ENCODE peak calls at places on chromosome 21, in four cellular contexts. S, P, V and X are unnamed samples.

GRCh38 chr21:23480591-23481270 is 2126.6 kb downstream of the MRPL39 start:
- DNase-seq in S (no peak), P (no peak), V (no peak), X (no peak)

GRCh38 chr21:17159697-17160096 is 353.1 kb upstream of the CXADR start:
- DNase-seq in S (no peak), P (no peak), V (no peak), X (no peak)

GRCh38 chr21:42684109-42684916 is 30.9 kb downstream of the PDE9A start:
- DNase-seq in S (no peak), P (no peak), V (no peak), X (no peak)

GRCh38 chr21:42621166-42621827 is 32.1 kb upstream of the PDE9A start:
- DNase-seq in S (peak), P (no peak), V (no peak), X (no peak)

GRCh38 chr21:27700974-27701614 is 734.2 kb upstream of the ADAMTS5 start:
- DNase-seq in S (peak), P (peak), V (no peak), X (peak)

GRCh38 chr21:42448683-42449082 is 45.0 kb downstream of the UBASH3A start:
- DNase-seq in S (no peak), P (no peak), V (no peak), X (no peak)

GRCh38 chr21:31977816-31978215 is 105.0 kb downstream of the HUNK start:
- DNase-seq in S (no peak), P (no peak), V (no peak), X (no peak)

GRCh38 chr21:42534361-42534900 is 20.8 kb downstream of the SLC37A1 start:
- DNase-seq in S (no peak), P (no peak), V (no peak), X (no peak)

GRCh38 chr21:22965455-22966125 is 1967.4 kb downstream of the NCAM2 start:
- DNase-seq in S (no peak), P (no peak), V (no peak), X (no peak)

GRCh38 chr21:31176725-31177124 is 138.4 kb upstream of the KRTAP19-8 start:
- DNase-seq in S (no peak), P (no peak), V (no peak), X (no peak)

GRCh38 chr21:38455403-38455802 is 42.9 kb downstream of the ERG start:
- DNase-seq in S (no peak), P (no peak), V (no peak), X (no peak)

GRCh38 chr21:37878946-37879660 is 37.2 kb downstream of the KCNJ6 start:
- DNase-seq in S (no peak), P (no peak), V (no peak), X (no peak)

GRCh38 chr21:17949395-17949794 is 130.2 kb upstream of the C21orf91 start:
- DNase-seq in S (no peak), P (no peak), V (no peak), X (no peak)

GRCh38 chr21:43343095-43343991 is 83.6 kb downstream of the SIK1 start:
- DNase-seq in S (peak), P (no peak), V (no peak), X (no peak)

GRCh38 chr21:43370091-43370658 is 56.8 kb downstream of the SIK1 start:
- DNase-seq in S (no peak), P (no peak), V (no peak), X (no peak)

GRCh38 chr21:31198575-31198974 is 145.5 kb downstream of the TIAM1 start:
- DNase-seq in S (peak), P (no peak), V (no peak), X (peak)

GRCh38 chr21:31351438-31351837 is 7.4 kb upstream of the TIAM1 start:
- DNase-seq in S (no peak), P (no peak), V (no peak), X (peak)

GRCh38 chr21:29155118-29155932 is 24.9 kb downstream of the MAP3K7CL start:
- DNase-seq in S (no peak), P (no peak), V (no peak), X (no peak)

GRCh38 chr21:40404319-40404906 is 442.5 kb downstream of the DSCAM start:
- DNase-seq in S (no peak), P (no peak), V (no peak), X (no peak)
- TF ChIP-seq SUZ12 in S (no peak), P (no peak), V (no peak), X (no peak)

GRCh38 chr21:26130249-26130896 is 40.2 kb downstream of the APP start:
- DNase-seq in S (no peak), P (no peak), V (no peak), X (no peak)
- TF ChIP-seq ZNF274 in S (no peak), P (no peak), V (no peak), X (no peak)

GRCh38 chr21:39633770-39634181 is 21.0 kb downstream of the B3GALT5 start:
- DNase-seq in S (no peak), P (no peak), V (no peak), X (no peak)
- H3K9ac ChIP-seq in S (no peak), P (no peak), V (no peak), X (no peak)

GRCh38 chr21:34242973-34243372 is 120.8 kb upstream of the KCNE2 start:
- DNase-seq in S (no peak), P (no peak), V (no peak), X (no peak)

DNA sequence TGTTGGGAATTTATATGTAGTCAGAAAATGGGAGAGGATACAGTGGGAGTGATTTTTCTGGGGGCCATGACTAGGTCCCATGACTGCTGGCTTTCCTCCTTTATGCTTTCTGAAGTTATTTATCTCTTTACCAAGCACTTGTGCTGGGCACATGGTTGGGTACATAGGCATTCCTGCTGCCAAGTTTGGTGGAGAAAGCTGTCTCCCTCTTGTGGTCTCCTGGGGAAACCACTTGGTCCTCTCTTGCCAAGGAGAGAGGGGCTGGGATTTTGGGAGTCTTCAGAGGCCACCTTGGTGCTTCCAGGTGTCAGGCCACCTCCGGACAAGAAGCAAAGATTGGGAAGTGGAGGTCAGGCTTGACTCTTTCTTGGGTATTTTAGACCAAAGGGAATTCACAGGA is 120.2 kb upstream of the KCNE2 start:
- DNase-seq in S (peak), P (peak), V (no peak), X (peak)
- TF ChIP-seq SUZ12 in S (no peak), P (no peak), V (no peak), X (no peak)

DNA sequence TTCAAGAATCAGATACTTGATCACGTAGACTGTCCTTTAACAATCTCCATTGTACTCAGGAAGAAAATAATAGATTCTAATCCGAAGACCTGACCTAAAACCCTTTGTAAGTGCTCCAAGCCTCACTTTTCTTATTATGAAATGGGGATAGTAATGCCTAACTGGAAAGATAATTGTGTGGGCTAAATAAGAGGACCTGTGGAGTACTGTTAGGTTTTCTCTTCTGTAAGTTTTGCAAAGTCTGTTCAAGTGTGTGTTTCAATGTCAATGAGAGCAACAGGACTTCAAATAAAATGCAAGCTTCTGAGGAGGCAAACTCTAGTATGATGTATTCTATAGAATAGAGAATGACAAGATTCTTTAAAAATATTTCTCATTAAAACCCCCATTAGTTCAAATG is 348.6 kb downstream of the USP25 start:
- DNase-seq in S (no peak), P (no peak), V (no peak), X (no peak)
- TF ChIP-seq ZNF274 in S (no peak), P (no peak), V (no peak), X (no peak)

GRCh38 chr21:36464590-36464989 is 15.3 kb downstream of the CLDN14 start:
- DNase-seq in S (no peak), P (no peak), V (no peak), X (no peak)

GRCh38 chr21:36465481-36465880 is 14.4 kb downstream of the CLDN14 start:
- DNase-seq in S (no peak), P (no peak), V (no peak), X (no peak)

GRCh38 chr21:36461918-36462486 is 17.9 kb downstream of the CLDN14 start:
- DNase-seq in S (no peak), P (no peak), V (no peak), X (no peak)

GRCh38 chr21:36463204-36463603 is 16.7 kb downstream of the CLDN14 start:
- DNase-seq in S (no peak), P (no peak), V (no peak), X (no peak)

GRCh38 chr21:36463991-36464390 is 15.9 kb downstream of the CLDN14 start:
- DNase-seq in S (no peak), P (no peak), V (no peak), X (no peak)
- H3K9ac ChIP-seq in S (no peak), P (no peak), V (no peak), X (no peak)

DNA sequence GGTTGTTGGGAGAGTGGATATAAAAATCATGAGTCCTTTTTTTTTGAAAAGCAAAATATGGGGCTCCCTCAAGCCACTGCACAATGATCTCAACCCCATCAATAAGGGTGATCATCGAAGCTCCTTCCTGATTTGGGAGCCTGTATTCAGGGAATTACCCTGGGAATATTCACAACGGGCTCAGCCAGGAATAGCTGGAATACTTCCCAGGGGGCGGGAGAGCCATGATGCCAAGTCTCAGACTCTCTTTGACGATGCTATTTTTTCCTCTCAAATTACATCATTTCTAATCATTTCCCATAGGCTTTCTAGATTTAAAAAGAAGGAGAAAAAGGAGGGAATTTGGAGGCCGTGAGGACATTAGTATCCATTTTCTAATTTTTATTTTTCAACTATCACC is 18.4 kb downstream of the OLIG1 start:
- DNase-seq in S (no peak), P (no peak), V (no peak), X (no peak)
- TF ChIP-seq SUZ12 in S (no peak), P (no peak), V (no peak), X (no peak)

DNA sequence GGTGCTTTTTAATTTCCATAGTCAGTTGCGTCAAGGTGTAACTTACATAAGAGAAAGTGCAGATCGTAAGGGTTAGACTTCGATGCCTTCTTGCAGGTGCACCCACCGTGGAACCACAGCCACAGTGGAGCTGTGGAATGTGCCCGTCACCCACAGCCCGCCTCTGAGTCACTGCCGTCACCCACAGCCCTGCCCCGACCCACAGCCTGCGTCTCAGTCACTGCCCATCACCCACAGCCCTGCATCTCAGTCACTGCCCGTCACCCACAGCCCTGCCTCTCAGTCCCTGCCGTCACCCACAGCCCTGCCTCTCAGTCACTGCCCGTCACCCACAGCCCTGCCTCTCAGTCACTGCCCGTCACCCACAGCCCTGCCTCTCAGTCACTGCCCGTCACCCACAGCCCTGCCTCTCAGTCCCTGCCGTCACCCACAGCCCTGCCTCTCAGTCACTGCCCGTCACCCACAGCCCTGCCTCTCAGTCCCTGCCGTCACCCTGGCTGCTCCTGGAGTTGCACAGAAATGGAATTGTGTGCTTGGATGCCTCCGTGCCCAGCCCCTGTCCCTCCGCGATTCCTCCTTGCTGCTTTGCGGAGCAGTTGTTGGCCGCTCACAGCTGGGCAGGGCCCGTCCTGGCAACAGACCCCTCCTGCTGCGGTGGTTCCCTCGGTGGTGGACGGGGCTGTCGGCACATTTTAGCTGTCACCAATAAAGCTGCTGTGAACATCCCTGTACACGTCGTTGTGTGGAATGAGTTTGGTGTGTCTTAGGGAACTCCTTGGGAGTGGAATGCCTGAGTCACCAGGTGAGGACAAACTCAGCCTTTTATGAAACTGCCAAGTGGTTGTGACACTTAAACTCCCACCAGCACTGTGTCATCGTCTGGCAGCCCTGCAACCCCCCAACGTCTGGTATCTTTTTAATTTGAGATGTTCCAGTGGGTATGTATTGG is 44.9 kb upstream of the COL6A2 start:
- DNase-seq in S (no peak), P (no peak), V (no peak), X (no peak)
- TF ChIP-seq ZNF274 in S (no peak), P (no peak), V (no peak), X (no peak)

DNA sequence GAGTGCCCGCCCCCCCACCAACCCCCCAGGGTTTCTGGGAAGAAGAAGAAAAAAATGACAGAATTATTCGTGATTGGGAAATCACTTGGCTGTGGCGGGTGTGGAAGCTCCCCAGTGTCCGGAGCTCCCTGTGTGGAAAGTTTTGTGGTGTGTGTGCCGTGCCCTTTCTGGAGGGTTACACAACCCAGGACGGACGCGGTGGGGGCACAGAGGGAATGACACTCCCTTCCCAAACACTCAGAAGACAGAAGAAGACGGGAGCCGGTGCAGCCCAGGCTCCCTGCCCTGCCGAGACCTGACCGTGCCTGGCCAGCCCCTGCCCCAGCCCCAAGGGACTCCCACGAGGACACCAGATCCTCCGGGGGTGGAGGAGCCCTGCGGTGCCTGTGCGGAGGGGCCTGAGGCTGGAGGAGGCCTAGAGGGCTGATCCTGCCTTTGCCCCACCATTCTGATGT is 33.0 kb upstream of the ADARB1 start:
- DNase-seq in S (no peak), P (no peak), V (no peak), X (no peak)
- H3K9ac ChIP-seq in S (no peak), P (no peak), V (no peak), X (no peak)